ENCODE peak calls at places on chromosomes 13 and 19, in four cellular contexts. F is hepatocyte, A is A549, V is keratinocyte. S is an unnamed sample.
A peak's percentile ranks its signal among the peaks of the same experiment; 100 is the strongest.

GRCh38 chr13:74367193-74367592 is 233.0 kb upstream of the KLF12 start:
- DNase-seq in F (no peak), A (no peak), V (no peak), S (no peak)

GRCh38 chr19:45049073-45049736 is 10.4 kb downstream of the CLASRP start:
- DNase-seq in F (no peak), A (no peak), V (no peak), S (no peak)

GRCh38 chr19:42628411-42629135 is 33.8 kb upstream of the CEACAM8 start:
- DNase-seq in F (no peak), A (no peak), V (no peak), S (no peak)

GRCh38 chr13:46866150-46866549 is 30.7 kb downstream of the HTR2A start:
- DNase-seq in F (peak; percentile 82), A (no peak), V (peak; percentile 2), S (peak; percentile 26)

GRCh38 chr19:14248578-14249011 is 42.6 kb upstream of the ADGRL1 start:
- DNase-seq in F (peak; percentile 84), A (no peak), V (no peak), S (no peak)

GRCh38 chr13:39616087-39616694 is 13.2 kb upstream of the LHFPL6 start:
- DNase-seq in F (peak; percentile 87), A (peak; percentile 53), V (no peak), S (no peak)

GRCh38 chr13:100513171-100513570 is 75.4 kb downstream of the GGACT start:
- DNase-seq in F (no peak), A (no peak), V (no peak), S (no peak)

GRCh38 chr13:60583196-60583908 is 186.3 kb downstream of the TDRD3 start:
- DNase-seq in F (no peak), A (no peak), V (no peak), S (no peak)

GRCh38 chr13:77034883-77035282 is 7.9 kb upstream of the FBXL3 start:
- DNase-seq in F (no peak), A (no peak), V (no peak), S (no peak)

GRCh38 chr19:31770220-31770619 is 421.0 kb upstream of the TSHZ3 start:
- DNase-seq in F (no peak), A (no peak), V (no peak), S (no peak)

GRCh38 chr19:4622695-4623421 is 16.5 kb upstream of the TNFAIP8L1 start:
- DNase-seq in F (peak; percentile 30), A (no peak), V (no peak), S (no peak)

GRCh38 chr13:71685072-71685471 is 181.9 kb downstream of the DACH1 start:
- DNase-seq in F (no peak), A (no peak), V (no peak), S (no peak)

GRCh38 chr13:28754698-28755545 is 36.2 kb upstream of the SLC46A3 start:
- DNase-seq in F (peak; percentile 46), A (no peak), V (no peak), S (no peak)

GRCh38 chr13:96780105-96780504 is 214.2 kb downstream of the OXGR1 start:
- DNase-seq in F (no peak), A (no peak), V (no peak), S (no peak)

GRCh38 chr13:36530050-36530789 is 97.9 kb downstream of the CCNA1 start:
- DNase-seq in F (no peak), A (no peak), V (no peak), S (peak; percentile 16)

GRCh38 chr13:79581870-79582315 is 100.9 kb downstream of the NDFIP2 start:
- DNase-seq in F (no peak), A (no peak), V (no peak), S (peak; percentile 18)

GRCh38 chr19:48770223-48770622 is 14.9 kb downstream of the FGF21 start:
- DNase-seq in F (no peak), A (no peak), V (no peak), S (no peak)

GRCh38 chr19:17209126-17210036 is 5.8 kb upstream of the USE1 start:
- DNase-seq in F (peak; percentile 16), A (peak; percentile 19), V (no peak), S (no peak)

GRCh38 chr13:31204592-31204991 is 4.8 kb downstream of the B3GLCT start:
- DNase-seq in F (peak; percentile 35), A (peak; percentile 10), V (peak; percentile 26), S (no peak)

GRCh38 chr19:5369962-5370367 is 29.4 kb upstream of the PTPRS start:
- DNase-seq in F (peak; percentile 60), A (peak; percentile 55), V (no peak), S (no peak)

GRCh38 chr13:29733069-29733700 is 117.2 kb downstream of the UBL3 start:
- DNase-seq in F (peak; percentile 52), A (no peak), V (peak; percentile 52), S (no peak)

GRCh38 chr13:39910833-39911232 is 255.4 kb downstream of the COG6 start:
- DNase-seq in F (no peak), A (no peak), V (no peak), S (no peak)

GRCh38 chr19:28869459-28869858 is 343.5 kb downstream of the UQCRFS1 start:
- DNase-seq in F (no peak), A (no peak), V (no peak), S (no peak)

GRCh38 chr13:33953203-33953602 is 135.3 kb downstream of the RFC3 start:
- DNase-seq in F (no peak), A (no peak), V (no peak), S (no peak)

GRCh38 chr19:7988307-7988706 is 17.1 kb downstream of the ELAVL1 start:
- DNase-seq in F (no peak), A (no peak), V (no peak), S (no peak)

GRCh38 chr19:7989071-7989575 is 16.3 kb downstream of the ELAVL1 start:
- DNase-seq in F (no peak), A (no peak), V (no peak), S (no peak)

GRCh38 chr19:7985481-7985911 is 19.9 kb downstream of the ELAVL1 start:
- DNase-seq in F (no peak), A (no peak), V (no peak), S (no peak)

GRCh38 chr19:7986321-7987083 is 18.9 kb downstream of the ELAVL1 start:
- DNase-seq in F (no peak), A (no peak), V (no peak), S (no peak)

DNA sequence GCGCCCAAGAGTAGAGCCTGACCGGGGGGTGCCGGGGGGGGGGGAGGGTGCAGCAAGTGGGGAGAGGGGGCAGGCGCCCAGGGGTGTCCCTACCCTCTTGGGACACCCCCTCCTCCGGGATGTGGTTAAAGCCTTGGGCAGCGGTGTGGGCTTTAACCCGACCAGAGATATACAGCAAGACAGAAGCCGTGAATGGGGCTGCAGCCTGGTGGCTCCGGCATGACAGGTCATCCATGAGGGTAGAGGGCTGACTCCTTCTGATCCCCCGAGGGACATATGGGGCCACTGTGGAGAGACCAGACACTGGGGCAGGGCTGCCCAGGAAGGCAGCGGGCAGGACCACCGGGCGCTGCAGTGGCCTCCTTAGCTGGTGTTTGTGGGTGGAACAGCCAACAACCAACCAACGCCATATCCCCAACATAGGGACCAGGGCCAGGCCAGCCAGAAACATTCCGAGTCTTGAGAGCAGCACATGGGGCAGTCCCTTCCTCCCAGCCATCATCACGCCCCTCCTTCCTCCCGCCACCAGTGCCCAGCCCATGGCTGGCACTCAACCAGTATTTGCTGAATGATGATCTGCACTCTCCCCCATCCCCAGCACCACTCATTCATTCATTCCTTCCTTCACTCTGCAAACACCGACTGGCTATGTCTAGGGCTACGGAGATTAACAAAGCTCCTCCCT is 18.2 kb downstream of the ELAVL1 start:
- DNase-seq in F (no peak), A (no peak), V (no peak), S (no peak)
- H3K27ac ChIP-seq in F (no peak overlapping the region), A (peak overlapping the region; percentile 43), V (peak overlapping the region; percentile 22), S (peak overlapping the region; percentile 36)

GRCh38 chr13:25688524-25688923 is 316.8 kb downstream of the ATP8A2 start:
- DNase-seq in F (no peak), A (no peak), V (no peak), S (no peak)

GRCh38 chr13:25690582-25690981 is 318.8 kb downstream of the ATP8A2 start:
- DNase-seq in F (no peak), A (no peak), V (no peak), S (no peak)

GRCh38 chr13:25689539-25689938 is 317.8 kb downstream of the ATP8A2 start:
- DNase-seq in F (no peak), A (no peak), V (no peak), S (no peak)

GRCh38 chr13:25692156-25692555 is 320.4 kb downstream of the ATP8A2 start:
- DNase-seq in F (no peak), A (no peak), V (no peak), S (no peak)

GRCh38 chr13:25691654-25692053 is 319.9 kb downstream of the ATP8A2 start:
- DNase-seq in F (no peak), A (no peak), V (no peak), S (no peak)
- H3K27ac ChIP-seq in F (no peak overlapping the region), A (no peak overlapping the region), V (no peak overlapping the region), S (no peak overlapping the region)

DNA sequence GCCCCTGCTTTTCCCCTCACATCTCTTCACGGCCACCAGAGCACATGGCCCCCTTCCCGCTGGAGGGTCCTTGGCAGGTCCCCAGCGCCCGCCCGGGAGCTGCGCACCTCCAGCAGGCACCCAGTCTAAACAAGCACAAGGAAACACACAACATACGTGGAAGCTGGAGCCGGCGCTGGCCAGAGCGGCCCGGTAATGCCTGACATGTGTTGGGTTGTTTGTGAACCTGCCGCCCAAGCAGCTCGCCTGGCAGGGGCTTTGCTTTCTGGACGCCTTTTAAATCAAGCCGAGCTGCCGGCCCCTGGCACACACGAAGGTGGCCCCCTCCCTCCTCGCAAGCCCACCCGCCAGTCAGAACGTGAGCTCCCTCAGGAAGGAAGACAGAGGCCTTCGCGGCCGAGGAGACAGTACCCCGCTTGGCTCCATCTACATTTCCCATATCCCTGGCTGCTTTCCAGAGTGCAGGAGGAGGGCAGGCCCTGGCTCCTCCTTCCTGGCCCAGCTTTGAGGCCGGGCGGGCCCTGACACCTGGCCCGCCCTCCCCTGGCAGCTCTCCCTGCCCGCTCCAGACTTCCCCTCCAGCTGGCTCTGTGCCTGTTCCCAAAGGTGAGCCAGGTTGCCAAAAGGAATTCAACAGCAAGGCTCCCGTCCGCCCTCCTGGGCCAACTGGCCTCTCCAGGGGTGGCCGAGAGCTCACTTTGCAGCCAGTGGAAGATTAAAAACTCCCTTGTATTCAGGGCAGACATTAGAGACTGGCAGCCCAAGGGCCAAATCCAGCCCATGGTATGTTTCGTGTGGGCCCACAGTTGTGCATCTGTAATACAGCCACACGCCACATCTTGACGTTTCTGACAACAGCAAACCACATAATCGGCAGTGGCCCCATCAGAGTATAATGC is 28.7 kb downstream of the COMP start:
- DNase-seq in F (peak; percentile 79), A (no peak), V (no peak), S (peak; percentile 40)
- H3K27ac ChIP-seq in F (peak overlapping the region; percentile 88), A (no peak overlapping the region), V (peak overlapping the region; percentile 38), S (peak overlapping the region; percentile 87)

GRCh38 chr13:51638497-51638871 is 54.2 kb downstream of the WDFY2 start:
- DNase-seq in F (no peak), A (no peak), V (no peak), S (no peak)

GRCh38 chr13:51639171-51639570 is 54.9 kb downstream of the WDFY2 start:
- DNase-seq in F (no peak), A (no peak), V (no peak), S (no peak)

GRCh38 chr13:51635137-51635878 is 51.0 kb downstream of the WDFY2 start:
- DNase-seq in F (no peak), A (no peak), V (no peak), S (no peak)

GRCh38 chr13:51636349-51636890 is 52.2 kb downstream of the WDFY2 start:
- DNase-seq in F (peak; percentile 42), A (no peak), V (no peak), S (no peak)

GRCh38 chr13:51637852-51638496 is 53.7 kb downstream of the WDFY2 start:
- DNase-seq in F (no peak), A (no peak), V (no peak), S (no peak)
- H3K27ac ChIP-seq in F (peak overlapping the region; percentile 81), A (peak overlapping the region; percentile 47), V (no peak overlapping the region), S (peak overlapping the region; percentile 97)

GRCh38 chr19:32843716-32844245 is 25.8 kb downstream of the SLC7A9 start:
- DNase-seq in F (no peak), A (no peak), V (no peak), S (no peak)
- H3K27ac ChIP-seq in F (no peak overlapping the region), A (no peak overlapping the region), V (no peak overlapping the region), S (no peak overlapping the region)